ENCODE peak calls at places on chromosomes 16 and 17, in four cellular contexts. One of them, this sample, is unnamed.

GRCh38 chr17:28968269-28968913 is 17.1 kb upstream of the PHF12 start:
- DNase-seq in GM03348: no peak
- DNase-seq in mammary epithelial cell: no peak
- DNase-seq in activated T-cell treated with anti-CD3 and anti-CD28 coated beads for 1 hour: no peak
- DNase-seq in this sample: no peak

GRCh38 chr16:11356573-11357331 is 11.5 kb downstream of the RMI2 start:
- DNase-seq in activated T-cell treated with anti-CD3 and anti-CD28 coated beads for 1 hour: peak; percentile 51
- DNase-seq in mammary epithelial cell: no peak
- DNase-seq in GM03348: peak; percentile 76
- DNase-seq in this sample: peak; percentile 70

GRCh38 chr17:57869599-57870282 is 19.9 kb upstream of the MRPS23 start:
- DNase-seq in activated T-cell treated with anti-CD3 and anti-CD28 coated beads for 1 hour: no peak
- DNase-seq in GM03348: peak; percentile 87
- DNase-seq in mammary epithelial cell: peak; percentile 70
- DNase-seq in this sample: no peak

GRCh38 chr16:10519297-10519696 is 61.1 kb downstream of the EMP2 start:
- DNase-seq in mammary epithelial cell: no peak
- DNase-seq in activated T-cell treated with anti-CD3 and anti-CD28 coated beads for 1 hour: no peak
- DNase-seq in GM03348: no peak
- DNase-seq in this sample: no peak

GRCh38 chr17:69357701-69358100 is 30.8 kb upstream of the ABCA5 start:
- DNase-seq in GM03348: no peak
- DNase-seq in mammary epithelial cell: peak; percentile 10
- DNase-seq in activated T-cell treated with anti-CD3 and anti-CD28 coated beads for 1 hour: no peak
- DNase-seq in this sample: no peak

GRCh38 chr16:3021449-3022207 is 1.5 kb downstream of the TNFRSF12A start:
- DNase-seq in activated T-cell treated with anti-CD3 and anti-CD28 coated beads for 1 hour: peak; percentile 65
- DNase-seq in mammary epithelial cell: peak; percentile 96
- DNase-seq in GM03348: peak; percentile 91
- DNase-seq in this sample: peak; percentile 94

GRCh38 chr16:4109250-4109736 is 6.9 kb downstream of the ADCY9 start:
- DNase-seq in activated T-cell treated with anti-CD3 and anti-CD28 coated beads for 1 hour: no peak
- DNase-seq in GM03348: no peak
- DNase-seq in mammary epithelial cell: no peak
- DNase-seq in this sample: no peak

GRCh38 chr17:72560303-72561247 is 439.8 kb downstream of the SOX9 start:
- DNase-seq in activated T-cell treated with anti-CD3 and anti-CD28 coated beads for 1 hour: peak; percentile 24
- DNase-seq in mammary epithelial cell: no peak
- DNase-seq in GM03348: peak; percentile 86
- DNase-seq in this sample: peak; percentile 45

GRCh38 chr17:33981713-33982601 is 273.1 kb upstream of the CCL2 start:
- DNase-seq in GM03348: no peak
- DNase-seq in activated T-cell treated with anti-CD3 and anti-CD28 coated beads for 1 hour: no peak
- DNase-seq in mammary epithelial cell: no peak
- DNase-seq in this sample: no peak

GRCh38 chr17:60321336-60322055 is 70.4 kb downstream of the USP32 start:
- DNase-seq in activated T-cell treated with anti-CD3 and anti-CD28 coated beads for 1 hour: no peak
- DNase-seq in GM03348: no peak
- DNase-seq in mammary epithelial cell: no peak
- DNase-seq in this sample: no peak

GRCh38 chr16:17328971-17329370 is 141.8 kb downstream of the XYLT1 start:
- DNase-seq in GM03348: peak; percentile 28
- DNase-seq in mammary epithelial cell: no peak
- DNase-seq in activated T-cell treated with anti-CD3 and anti-CD28 coated beads for 1 hour: no peak
- DNase-seq in this sample: no peak

GRCh38 chr17:42101513-42102292 is 3.4 kb upstream of the ZNF385C start:
- DNase-seq in GM03348: peak; percentile 91
- DNase-seq in activated T-cell treated with anti-CD3 and anti-CD28 coated beads for 1 hour: peak; percentile 55
- DNase-seq in mammary epithelial cell: peak; percentile 21
- DNase-seq in this sample: peak; percentile 90

GRCh38 chr17:10729334-10730193 is at the start of gene TMEM220:
- DNase-seq in activated T-cell treated with anti-CD3 and anti-CD28 coated beads for 1 hour: peak; percentile 13
- DNase-seq in GM03348: peak; percentile 90
- DNase-seq in mammary epithelial cell: peak; percentile 5
- DNase-seq in this sample: peak; percentile 48

GRCh38 chr16:75320435-75320834 is 69.0 kb upstream of the BCAR1 start:
- DNase-seq in activated T-cell treated with anti-CD3 and anti-CD28 coated beads for 1 hour: no peak
- DNase-seq in mammary epithelial cell: no peak
- DNase-seq in GM03348: peak; percentile 28
- DNase-seq in this sample: no peak

GRCh38 chr16:17359778-17360177 is 111.0 kb downstream of the XYLT1 start:
- DNase-seq in mammary epithelial cell: peak; percentile 60
- DNase-seq in activated T-cell treated with anti-CD3 and anti-CD28 coated beads for 1 hour: no peak
- DNase-seq in GM03348: peak; percentile 73
- DNase-seq in this sample: peak; percentile 86

GRCh38 chr17:71505200-71505599 is 615.6 kb upstream of the SOX9 start:
- DNase-seq in activated T-cell treated with anti-CD3 and anti-CD28 coated beads for 1 hour: no peak
- DNase-seq in mammary epithelial cell: peak; percentile 40
- DNase-seq in GM03348: peak; percentile 68
- DNase-seq in this sample: no peak